ENCODE peak calls at places on chromosomes 3 and 15, in five cellular contexts. V is progenitor cell of endocrine pancreas, Y is Ammon's horn, L is NCI-H2029, U is hepatic stellate cell. P is an unnamed sample.

GRCh38 chr3:45774581-45775505 is 21.5 kb downstream of the SLC6A20 start:
- DNase-seq in V (no peak), Y (no peak), L (no peak), U (no peak), P (no peak)

GRCh38 chr3:71369733-71370391 is 213.7 kb downstream of the FOXP1 start:
- DNase-seq in V (no peak), Y (no peak), L (no peak), U (no peak), P (no peak)

GRCh38 chr15:92205255-92205739 is 188.4 kb upstream of the ST8SIA2 start:
- DNase-seq in V (no peak), Y (peak; percentile 40), L (no peak), U (no peak), P (no peak)

GRCh38 chr15:73002509-73002908 is 49.8 kb upstream of the NEO1 start:
- DNase-seq in V (no peak), Y (no peak), L (no peak), U (peak; percentile 61), P (no peak)

GRCh38 chr3:141959921-141960554 is 83.6 kb downstream of the ATP1B3 start:
- DNase-seq in V (no peak), Y (no peak), L (no peak), U (peak; percentile 60), P (no peak)

GRCh38 chr3:65963787-65964707 is 74.7 kb downstream of the MAGI1 start:
- DNase-seq in V (no peak), Y (no peak), L (no peak), U (peak; percentile 62), P (no peak)

GRCh38 chr15:56677271-56677670 is 56.0 kb downstream of the ZNF280D start:
- DNase-seq in V (no peak), Y (no peak), L (no peak), U (no peak), P (no peak)

GRCh38 chr3:127580327-127581060 is 10.0 kb downstream of the TPRA1 start:
- DNase-seq in V (no peak), Y (no peak), L (no peak), U (no peak), P (no peak)

GRCh38 chr3:28824316-28824715 is 456.6 kb upstream of the RBMS3 start:
- DNase-seq in V (no peak), Y (no peak), L (no peak), U (no peak), P (no peak)

GRCh38 chr3:63467392-63467791 is 185.1 kb upstream of the SNTN start:
- DNase-seq in V (no peak), Y (no peak), L (peak; percentile 12), U (no peak), P (no peak)

GRCh38 chr15:70478251-70478990 is 284.9 kb downstream of the UACA start:
- DNase-seq in V (no peak), Y (peak; percentile 53), L (no peak), U (no peak), P (peak; percentile 39)

GRCh38 chr15:83747050-83747717 is 93.3 kb downstream of the ADAMTSL3 start:
- DNase-seq in V (no peak), Y (peak; percentile 55), L (no peak), U (peak; percentile 8), P (no peak)

GRCh38 chr3:159169828-159170227 is 368.0 kb downstream of the MFSD1 start:
- DNase-seq in V (no peak), Y (no peak), L (no peak), U (no peak), P (no peak)

GRCh38 chr3:59407425-59407824 is 357.6 kb upstream of the CFAP20DC start:
- DNase-seq in V (no peak), Y (no peak), L (no peak), U (no peak), P (no peak)

GRCh38 chr15:50148362-50148963 is 29.4 kb upstream of the ATP8B4 start:
- DNase-seq in V (no peak), Y (no peak), L (no peak), U (no peak), P (no peak)

GRCh38 chr15:52622791-52623190 is 54.0 kb upstream of the ARPP19 start:
- DNase-seq in V (no peak), Y (no peak), L (no peak), U (no peak), P (no peak)

GRCh38 chr3:190265795-190266194 is 56.5 kb downstream of the CLDN1 start:
- DNase-seq in V (no peak), Y (no peak), L (no peak), U (peak; percentile 6), P (no peak)

GRCh38 chr3:152319256-152319655 is 50.5 kb downstream of the MBNL1 start:
- DNase-seq in V (no peak), Y (no peak), L (no peak), U (no peak), P (no peak)

GRCh38 chr3:120907659-120908029 is 361 bp upstream of the STXBP5L start:
- DNase-seq in V (no peak), Y (no peak), L (no peak), U (no peak), P (no peak)

GRCh38 chr3:13879946-13880810 is at the start of gene WNT7A:
- DNase-seq in V (peak; percentile 59), Y (peak; percentile 37), L (peak; percentile 25), U (peak; percentile 29), P (peak; percentile 48)

GRCh38 chr3:58009026-58009748 is 965 bp downstream of the FLNB start:
- DNase-seq in V (peak; percentile 26), Y (no peak), L (no peak), U (no peak), P (no peak)

GRCh38 chr3:183799471-183799870 is 25.9 kb downstream of the MAP6D1 start:
- DNase-seq in V (no peak), Y (no peak), L (no peak), U (no peak), P (no peak)

P was measured in putamen.